ENCODE peak calls at places on chromosomes 3 and 15, in five cellular contexts. J is transverse colon; Q is CD8-positive, alpha-beta memory T cell; L is Peyer's patch; W is mammary epithelial cell. U is an unnamed sample.

GRCh38 chr15:75929799-75930565 is 26.3 kb downstream of the FBXO22 start:
- DNase-seq in Q (no peak), J (no peak), L (no peak), W (no peak), U (no peak)

GRCh38 chr3:15629860-15630597 is 28.5 kb downstream of the BTD start:
- DNase-seq in J (peak), Q (peak), L (no peak), W (peak), U (peak)

GRCh38 chr3:171187706-171188290 is 161.3 kb upstream of the SLC2A2 start:
- DNase-seq in L (no peak), Q (no peak), W (no peak), J (no peak), U (peak)

GRCh38 chr3:171354049-171354705 is 106.0 kb downstream of the TNIK start:
- DNase-seq in J (no peak), L (no peak), W (peak), Q (no peak), U (no peak)

GRCh38 chr15:95988574-95988887 is 342.0 kb upstream of the NR2F2 start:
- DNase-seq in Q (no peak), L (no peak), W (no peak), J (no peak), U (no peak)

GRCh38 chr15:28985691-28986090 is 99.9 kb downstream of the APBA2 start:
- DNase-seq in L (no peak), Q (no peak), J (no peak), W (no peak), U (no peak)

GRCh38 chr3:31106204-31106603 is 211.7 kb upstream of the GADL1 start:
- DNase-seq in J (peak), L (no peak), Q (no peak), W (peak), U (no peak)

GRCh38 chr3:149339931-149340309 is 6.5 kb upstream of the TM4SF18 start:
- DNase-seq in J (peak), W (peak), Q (no peak), L (no peak), U (peak)

GRCh38 chr15:73127302-73127936 is 75.2 kb downstream of the NEO1 start:
- DNase-seq in J (no peak), Q (no peak), L (no peak), W (peak), U (no peak)

GRCh38 chr3:48405343-48405881 is 24.5 kb downstream of the PLXNB1 start:
- DNase-seq in Q (peak), W (no peak), L (peak), J (no peak), U (peak)

GRCh38 chr15:31487811-31488436 is 161.3 kb downstream of the KLF13 start:
- DNase-seq in W (peak), L (no peak), J (no peak), Q (no peak), U (peak)

GRCh38 chr3:89395441-89395840 is 288.0 kb downstream of the EPHA3 start:
- DNase-seq in J (no peak), L (no peak), Q (no peak), W (no peak), U (no peak)

GRCh38 chr15:45121706-45122417 is 7.7 kb downstream of the DUOXA2 start:
- DNase-seq in W (peak), L (no peak), Q (no peak), J (no peak), U (no peak)

GRCh38 chr3:64554086-64554920 is 133.5 kb downstream of the ADAMTS9 start:
- DNase-seq in W (no peak), Q (no peak), L (no peak), J (no peak), U (no peak)

GRCh38 chr3:89145995-89146394 is 38.6 kb downstream of the EPHA3 start:
- DNase-seq in L (no peak), Q (no peak), J (no peak), W (peak), U (no peak)

GRCh38 chr3:10240799-10241198 is 7.5 kb upstream of the TATDN2 start:
- DNase-seq in L (no peak), Q (no peak), W (no peak), J (no peak), U (no peak)

GRCh38 chr3:193563999-193564398 is 9.3 kb upstream of the ATP13A4 start:
- DNase-seq in W (peak), Q (no peak), L (no peak), J (peak), U (peak)

GRCh38 chr3:71447197-71447596 is 136.3 kb downstream of the FOXP1 start:
- DNase-seq in W (no peak), L (no peak), Q (no peak), J (no peak), U (no peak)

GRCh38 chr3:127417709-127418559 is 130.1 kb upstream of the PRR20G start:
- DNase-seq in Q (no peak), W (no peak), J (peak), L (no peak), U (no peak)

GRCh38 chr3:122365073-122365472 is 18.0 kb downstream of the MIX23 start:
- DNase-seq in W (no peak), J (no peak), Q (no peak), L (no peak), U (no peak)

DNA sequence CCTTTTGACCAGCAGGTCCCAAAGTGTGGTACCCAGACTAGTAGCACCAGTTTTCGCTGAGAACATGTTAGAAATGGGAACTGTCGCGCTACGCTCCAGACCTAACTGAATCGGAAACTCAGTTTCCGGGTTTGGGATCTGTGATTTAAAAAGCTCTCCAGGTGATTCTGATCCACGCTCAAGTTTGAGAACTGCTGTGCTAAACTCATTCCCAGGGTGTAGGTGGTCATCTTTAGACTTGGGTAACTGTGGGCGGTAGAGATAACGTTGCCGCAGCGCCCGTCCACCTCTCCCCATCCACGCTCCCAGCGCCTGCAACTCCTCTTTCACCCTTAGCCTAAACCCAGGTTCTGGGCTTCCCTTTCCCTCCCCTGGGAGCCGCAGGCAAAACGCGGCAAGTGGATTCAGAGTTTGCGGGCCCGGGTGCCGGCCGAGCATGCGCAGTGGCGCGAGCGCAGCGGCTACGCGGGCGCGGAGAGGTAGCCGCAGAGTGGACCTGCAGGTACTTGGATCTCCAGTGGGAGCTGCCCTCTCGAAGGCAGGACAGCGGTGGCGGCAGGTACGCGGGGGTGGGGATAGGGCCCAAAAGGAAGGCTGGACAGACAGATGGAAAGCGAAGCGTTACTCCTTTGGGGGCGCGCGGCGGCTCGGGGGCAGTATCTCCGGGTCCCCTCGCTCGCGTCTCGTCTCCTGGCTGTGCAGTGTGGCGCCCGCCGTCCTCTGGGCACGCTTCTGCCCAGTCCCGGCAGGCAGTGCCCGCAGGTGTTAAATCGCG is at the start of gene PLS1:
- DNase-seq in J (peak), Q (peak), W (peak), L (peak), U (peak)
- H3K27ac ChIP-seq in J (peak), Q (peak), W (peak), L (peak), U (peak)

DNA sequence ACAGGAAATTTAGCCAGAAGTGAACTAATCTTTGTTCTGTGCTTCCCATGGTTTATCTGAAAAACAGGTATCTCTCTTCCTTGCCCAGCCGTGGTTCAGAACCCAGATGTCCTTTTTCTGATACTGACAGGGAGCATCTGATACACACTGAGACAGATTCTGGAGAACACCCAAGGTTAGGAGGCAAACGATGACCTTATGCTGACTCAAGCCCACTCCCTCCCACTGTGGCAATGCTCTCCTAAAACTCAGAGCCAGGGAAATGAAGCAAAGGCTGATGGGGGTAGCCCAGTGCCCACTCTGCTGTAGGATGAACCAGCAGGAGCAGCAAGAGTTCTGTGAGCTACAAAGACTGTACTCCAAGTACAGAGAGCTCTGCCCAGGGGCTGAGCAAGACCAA is 225.1 kb downstream of the NTRK3 start:
- DNase-seq in W (no peak), J (no peak), Q (no peak), L (no peak), U (no peak)
- H3K27ac ChIP-seq in W (no peak), J (no peak), Q (no peak), L (no peak), U (no peak)

GRCh38 chr3:188244395-188244861 is 90.5 kb downstream of the LPP start:
- DNase-seq in Q (no peak), J (no peak), W (peak), L (no peak), U (no peak)
- H3K27ac ChIP-seq in Q (no peak), J (peak), W (peak), L (peak), U (no peak)

GRCh38 chr15:84813931-84814330 is 3.2 kb upstream of the ALPK3 start:
- DNase-seq in J (no peak), L (no peak), W (no peak), Q (no peak), U (no peak)
- H3K27ac ChIP-seq in J (no peak), L (no peak), W (no peak), Q (no peak), U (no peak)

U was measured in pancreas.